ENCODE peak calls at places on chromosomes 11 and 22, in ten cellular contexts. One of them, this sample, is unnamed.

GRCh38 chr22:19644314-19645223 is 69.7 kb upstream of the SEPTIN5 start:
- DNase-seq in heart left ventricle: no peak
- DNase-seq in body of pancreas: no peak
- DNase-seq in spleen: no peak
- DNase-seq in AG04450: no peak
- DNase-seq in CD4-positive, CD25-positive, alpha-beta regulatory T cell: no peak
- DNase-seq in neural progenitor cell: no peak
- DNase-seq in upper lobe of right lung: no peak
- DNase-seq in brain microvascular endothelial cell: no peak
- DNase-seq in right atrium auricular region: no peak
- DNase-seq in this sample: peak

GRCh38 chr11:57762235-57762866 is 749 bp downstream of the CTNND1 start:
- DNase-seq in heart left ventricle: no peak
- DNase-seq in body of pancreas: peak
- DNase-seq in spleen: no peak
- DNase-seq in AG04450: no peak
- DNase-seq in CD4-positive, CD25-positive, alpha-beta regulatory T cell: no peak
- DNase-seq in neural progenitor cell: peak
- DNase-seq in upper lobe of right lung: no peak
- DNase-seq in brain microvascular endothelial cell: no peak
- DNase-seq in right atrium auricular region: no peak
- DNase-seq in this sample: no peak

GRCh38 chr11:45593992-45594391 is 71.4 kb downstream of the CHST1 start:
- DNase-seq in heart left ventricle: no peak
- DNase-seq in body of pancreas: no peak
- DNase-seq in spleen: no peak
- DNase-seq in AG04450: no peak
- DNase-seq in CD4-positive, CD25-positive, alpha-beta regulatory T cell: no peak
- DNase-seq in neural progenitor cell: no peak
- DNase-seq in upper lobe of right lung: no peak
- DNase-seq in brain microvascular endothelial cell: no peak
- DNase-seq in right atrium auricular region: no peak
- DNase-seq in this sample: peak

GRCh38 chr11:45209904-45210699 is 63.7 kb downstream of the PRDM11 start:
- DNase-seq in heart left ventricle: peak
- DNase-seq in body of pancreas: peak
- DNase-seq in spleen: no peak
- DNase-seq in AG04450: no peak
- DNase-seq in CD4-positive, CD25-positive, alpha-beta regulatory T cell: no peak
- DNase-seq in neural progenitor cell: peak
- DNase-seq in upper lobe of right lung: peak
- DNase-seq in brain microvascular endothelial cell: peak
- DNase-seq in right atrium auricular region: peak
- DNase-seq in this sample: peak

GRCh38 chr11:78954261-78954660 is 379.6 kb upstream of the NARS2 start:
- DNase-seq in heart left ventricle: no peak
- DNase-seq in body of pancreas: no peak
- DNase-seq in spleen: no peak
- DNase-seq in AG04450: no peak
- DNase-seq in CD4-positive, CD25-positive, alpha-beta regulatory T cell: no peak
- DNase-seq in neural progenitor cell: no peak
- DNase-seq in upper lobe of right lung: no peak
- DNase-seq in brain microvascular endothelial cell: no peak
- DNase-seq in right atrium auricular region: no peak
- DNase-seq in this sample: no peak

GRCh38 chr11:130426223-130427048 is 2.0 kb downstream of the ADAMTS8 start:
- DNase-seq in heart left ventricle: peak
- DNase-seq in body of pancreas: no peak
- DNase-seq in spleen: no peak
- DNase-seq in AG04450: no peak
- DNase-seq in CD4-positive, CD25-positive, alpha-beta regulatory T cell: no peak
- DNase-seq in neural progenitor cell: no peak
- DNase-seq in upper lobe of right lung: no peak
- DNase-seq in brain microvascular endothelial cell: no peak
- DNase-seq in right atrium auricular region: no peak
- DNase-seq in this sample: peak

GRCh38 chr11:57237204-57237681 is at the start of gene APLNR:
- DNase-seq in heart left ventricle: no peak
- DNase-seq in body of pancreas: no peak
- DNase-seq in spleen: no peak
- DNase-seq in AG04450: no peak
- DNase-seq in CD4-positive, CD25-positive, alpha-beta regulatory T cell: no peak
- DNase-seq in neural progenitor cell: peak
- DNase-seq in upper lobe of right lung: no peak
- DNase-seq in brain microvascular endothelial cell: no peak
- DNase-seq in right atrium auricular region: no peak
- DNase-seq in this sample: no peak

GRCh38 chr11:2769409-2769778 is 69.6 kb upstream of the KCNQ1OT1 start:
- DNase-seq in heart left ventricle: no peak
- DNase-seq in body of pancreas: no peak
- DNase-seq in spleen: no peak
- DNase-seq in AG04450: no peak
- DNase-seq in CD4-positive, CD25-positive, alpha-beta regulatory T cell: no peak
- DNase-seq in neural progenitor cell: no peak
- DNase-seq in upper lobe of right lung: no peak
- DNase-seq in brain microvascular endothelial cell: no peak
- DNase-seq in right atrium auricular region: peak
- DNase-seq in this sample: no peak

GRCh38 chr11:32176223-32176811 is 85.4 kb downstream of the RCN1 start:
- DNase-seq in heart left ventricle: peak
- DNase-seq in body of pancreas: peak
- DNase-seq in spleen: no peak
- DNase-seq in AG04450: peak
- DNase-seq in CD4-positive, CD25-positive, alpha-beta regulatory T cell: peak
- DNase-seq in neural progenitor cell: peak
- DNase-seq in upper lobe of right lung: no peak
- DNase-seq in brain microvascular endothelial cell: peak
- DNase-seq in right atrium auricular region: peak
- DNase-seq in this sample: peak

GRCh38 chr11:36594316-36594989 is at the start of gene IFTAP:
- DNase-seq in heart left ventricle: peak
- DNase-seq in body of pancreas: peak
- DNase-seq in spleen: peak
- DNase-seq in AG04450: peak
- DNase-seq in CD4-positive, CD25-positive, alpha-beta regulatory T cell: peak
- DNase-seq in neural progenitor cell: peak
- DNase-seq in upper lobe of right lung: peak
- DNase-seq in brain microvascular endothelial cell: peak
- DNase-seq in right atrium auricular region: peak
- DNase-seq in this sample: peak

GRCh38 chr22:29593923-29594322 is 9.5 kb upstream of the NF2 start:
- DNase-seq in heart left ventricle: no peak
- DNase-seq in body of pancreas: no peak
- DNase-seq in spleen: peak
- DNase-seq in AG04450: no peak
- DNase-seq in CD4-positive, CD25-positive, alpha-beta regulatory T cell: no peak
- DNase-seq in neural progenitor cell: no peak
- DNase-seq in upper lobe of right lung: no peak
- DNase-seq in brain microvascular endothelial cell: no peak
- DNase-seq in right atrium auricular region: no peak
- DNase-seq in this sample: no peak

GRCh38 chr11:86775342-86775741 is 25.0 kb upstream of the PRSS23 start:
- DNase-seq in heart left ventricle: no peak
- DNase-seq in body of pancreas: no peak
- DNase-seq in spleen: no peak
- DNase-seq in AG04450: no peak
- DNase-seq in CD4-positive, CD25-positive, alpha-beta regulatory T cell: no peak
- DNase-seq in neural progenitor cell: no peak
- DNase-seq in upper lobe of right lung: no peak
- DNase-seq in brain microvascular endothelial cell: no peak
- DNase-seq in right atrium auricular region: no peak
- DNase-seq in this sample: no peak
- H3K27ac ChIP-seq in heart left ventricle: no peak
- H3K27ac ChIP-seq in body of pancreas: no peak
- H3K27ac ChIP-seq in spleen: no peak
- H3K27ac ChIP-seq in AG04450: no peak
- H3K27ac ChIP-seq in CD4-positive, CD25-positive, alpha-beta regulatory T cell: no peak
- H3K27ac ChIP-seq in neural progenitor cell: no peak
- H3K27ac ChIP-seq in upper lobe of right lung: no peak
- H3K27ac ChIP-seq in brain microvascular endothelial cell: no peak
- H3K27ac ChIP-seq in right atrium auricular region: no peak
- H3K27ac ChIP-seq in this sample: no peak

GRCh38 chr11:20093775-20094174 is 66.5 kb downstream of the DBX1 start:
- DNase-seq in heart left ventricle: no peak
- DNase-seq in body of pancreas: no peak
- DNase-seq in spleen: no peak
- DNase-seq in AG04450: no peak
- DNase-seq in CD4-positive, CD25-positive, alpha-beta regulatory T cell: no peak
- DNase-seq in neural progenitor cell: peak
- DNase-seq in upper lobe of right lung: no peak
- DNase-seq in brain microvascular endothelial cell: peak
- DNase-seq in right atrium auricular region: no peak
- DNase-seq in this sample: no peak

GRCh38 chr11:20089796-20090653 is 70.2 kb downstream of the DBX1 start:
- DNase-seq in heart left ventricle: no peak
- DNase-seq in body of pancreas: peak
- DNase-seq in spleen: no peak
- DNase-seq in AG04450: no peak
- DNase-seq in CD4-positive, CD25-positive, alpha-beta regulatory T cell: no peak
- DNase-seq in neural progenitor cell: no peak
- DNase-seq in upper lobe of right lung: no peak
- DNase-seq in brain microvascular endothelial cell: peak
- DNase-seq in right atrium auricular region: no peak
- DNase-seq in this sample: no peak

GRCh38 chr11:20088368-20089260 is 71.7 kb downstream of the DBX1 start:
- DNase-seq in heart left ventricle: no peak
- DNase-seq in body of pancreas: no peak
- DNase-seq in spleen: no peak
- DNase-seq in AG04450: no peak
- DNase-seq in CD4-positive, CD25-positive, alpha-beta regulatory T cell: no peak
- DNase-seq in neural progenitor cell: no peak
- DNase-seq in upper lobe of right lung: no peak
- DNase-seq in brain microvascular endothelial cell: no peak
- DNase-seq in right atrium auricular region: no peak
- DNase-seq in this sample: no peak

GRCh38 chr11:20089357-20089756 is 70.9 kb downstream of the DBX1 start:
- DNase-seq in heart left ventricle: no peak
- DNase-seq in body of pancreas: no peak
- DNase-seq in spleen: no peak
- DNase-seq in AG04450: no peak
- DNase-seq in CD4-positive, CD25-positive, alpha-beta regulatory T cell: no peak
- DNase-seq in neural progenitor cell: no peak
- DNase-seq in upper lobe of right lung: no peak
- DNase-seq in brain microvascular endothelial cell: no peak
- DNase-seq in right atrium auricular region: no peak
- DNase-seq in this sample: no peak

GRCh38 chr11:20090654-20091374 is 69.5 kb downstream of the DBX1 start:
- DNase-seq in heart left ventricle: no peak
- DNase-seq in body of pancreas: no peak
- DNase-seq in spleen: no peak
- DNase-seq in AG04450: no peak
- DNase-seq in CD4-positive, CD25-positive, alpha-beta regulatory T cell: no peak
- DNase-seq in neural progenitor cell: no peak
- DNase-seq in upper lobe of right lung: no peak
- DNase-seq in brain microvascular endothelial cell: no peak
- DNase-seq in right atrium auricular region: no peak
- DNase-seq in this sample: no peak
- H3K27ac ChIP-seq in heart left ventricle: peak
- H3K27ac ChIP-seq in body of pancreas: peak
- H3K27ac ChIP-seq in spleen: no peak
- H3K27ac ChIP-seq in AG04450: no peak
- H3K27ac ChIP-seq in CD4-positive, CD25-positive, alpha-beta regulatory T cell: no peak
- H3K27ac ChIP-seq in neural progenitor cell: no peak
- H3K27ac ChIP-seq in upper lobe of right lung: no peak
- H3K27ac ChIP-seq in brain microvascular endothelial cell: no peak
- H3K27ac ChIP-seq in right atrium auricular region: no peak
- H3K27ac ChIP-seq in this sample: no peak

GRCh38 chr22:41357191-41357590 is 24.6 kb upstream of the TEF start:
- DNase-seq in heart left ventricle: no peak
- DNase-seq in body of pancreas: no peak
- DNase-seq in spleen: no peak
- DNase-seq in AG04450: no peak
- DNase-seq in CD4-positive, CD25-positive, alpha-beta regulatory T cell: no peak
- DNase-seq in neural progenitor cell: no peak
- DNase-seq in upper lobe of right lung: no peak
- DNase-seq in brain microvascular endothelial cell: no peak
- DNase-seq in right atrium auricular region: no peak
- DNase-seq in this sample: no peak

GRCh38 chr22:41356430-41357028 is 25.2 kb upstream of the TEF start:
- DNase-seq in heart left ventricle: no peak
- DNase-seq in body of pancreas: no peak
- DNase-seq in spleen: no peak
- DNase-seq in AG04450: no peak
- DNase-seq in CD4-positive, CD25-positive, alpha-beta regulatory T cell: no peak
- DNase-seq in neural progenitor cell: no peak
- DNase-seq in upper lobe of right lung: no peak
- DNase-seq in brain microvascular endothelial cell: no peak
- DNase-seq in right atrium auricular region: no peak
- DNase-seq in this sample: no peak

GRCh38 chr22:41360126-41360525 is 21.6 kb upstream of the TEF start:
- DNase-seq in heart left ventricle: no peak
- DNase-seq in body of pancreas: no peak
- DNase-seq in spleen: no peak
- DNase-seq in AG04450: no peak
- DNase-seq in CD4-positive, CD25-positive, alpha-beta regulatory T cell: no peak
- DNase-seq in neural progenitor cell: peak
- DNase-seq in upper lobe of right lung: no peak
- DNase-seq in brain microvascular endothelial cell: no peak
- DNase-seq in right atrium auricular region: no peak
- DNase-seq in this sample: no peak

GRCh38 chr22:41359376-41359775 is 22.4 kb upstream of the TEF start:
- DNase-seq in heart left ventricle: no peak
- DNase-seq in body of pancreas: no peak
- DNase-seq in spleen: no peak
- DNase-seq in AG04450: no peak
- DNase-seq in CD4-positive, CD25-positive, alpha-beta regulatory T cell: no peak
- DNase-seq in neural progenitor cell: no peak
- DNase-seq in upper lobe of right lung: no peak
- DNase-seq in brain microvascular endothelial cell: no peak
- DNase-seq in right atrium auricular region: no peak
- DNase-seq in this sample: no peak

DNA sequence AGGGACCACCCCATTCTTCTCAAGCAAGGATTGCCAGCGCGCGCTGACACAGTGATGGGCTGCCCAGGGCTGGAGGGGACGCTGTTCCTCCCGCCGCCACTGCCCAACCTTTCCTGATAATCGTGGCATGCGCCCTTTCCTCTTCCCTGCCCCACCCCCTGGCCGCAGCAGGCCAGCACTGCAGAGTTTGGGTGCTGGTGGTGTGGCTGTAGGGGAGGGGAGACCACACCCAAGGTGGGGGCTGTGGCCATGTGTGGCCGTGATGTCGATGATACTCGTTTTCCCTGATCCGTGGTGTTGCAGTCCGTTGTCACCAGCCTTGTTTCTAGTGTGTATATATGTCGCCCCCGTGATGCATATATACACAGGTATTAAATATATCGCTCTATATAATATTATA is 22.8 kb upstream of the TEF start:
- DNase-seq in heart left ventricle: no peak
- DNase-seq in body of pancreas: no peak
- DNase-seq in spleen: no peak
- DNase-seq in AG04450: no peak
- DNase-seq in CD4-positive, CD25-positive, alpha-beta regulatory T cell: no peak
- DNase-seq in neural progenitor cell: no peak
- DNase-seq in upper lobe of right lung: no peak
- DNase-seq in brain microvascular endothelial cell: no peak
- DNase-seq in right atrium auricular region: no peak
- DNase-seq in this sample: no peak
- H3K27ac ChIP-seq in heart left ventricle: no peak
- H3K27ac ChIP-seq in body of pancreas: no peak
- H3K27ac ChIP-seq in spleen: no peak
- H3K27ac ChIP-seq in AG04450: no peak
- H3K27ac ChIP-seq in CD4-positive, CD25-positive, alpha-beta regulatory T cell: no peak
- H3K27ac ChIP-seq in neural progenitor cell: no peak
- H3K27ac ChIP-seq in upper lobe of right lung: no peak
- H3K27ac ChIP-seq in brain microvascular endothelial cell: no peak
- H3K27ac ChIP-seq in right atrium auricular region: no peak
- H3K27ac ChIP-seq in this sample: no peak

GRCh38 chr11:106030609-106031008 is 8.6 kb upstream of the MSANTD4 start:
- DNase-seq in heart left ventricle: no peak
- DNase-seq in body of pancreas: no peak
- DNase-seq in spleen: no peak
- DNase-seq in AG04450: no peak
- DNase-seq in CD4-positive, CD25-positive, alpha-beta regulatory T cell: no peak
- DNase-seq in neural progenitor cell: no peak
- DNase-seq in upper lobe of right lung: no peak
- DNase-seq in brain microvascular endothelial cell: no peak
- DNase-seq in right atrium auricular region: no peak
- DNase-seq in this sample: no peak
- H3K27ac ChIP-seq in heart left ventricle: no peak
- H3K27ac ChIP-seq in body of pancreas: peak
- H3K27ac ChIP-seq in spleen: no peak
- H3K27ac ChIP-seq in AG04450: no peak
- H3K27ac ChIP-seq in CD4-positive, CD25-positive, alpha-beta regulatory T cell: no peak
- H3K27ac ChIP-seq in neural progenitor cell: no peak
- H3K27ac ChIP-seq in upper lobe of right lung: no peak
- H3K27ac ChIP-seq in brain microvascular endothelial cell: no peak
- H3K27ac ChIP-seq in right atrium auricular region: no peak
- H3K27ac ChIP-seq in this sample: no peak